ENCODE peak calls at places on chromosomes 3 and 15, in six cellular contexts. K is transverse colon, Y is adrenal gland, Q is tibial nerve, M is suprapubic skin, H is A549. W is an unnamed sample. For H3K4me1, the result is how much of the 10 kb centered on the place peaks cover.

GRCh38 chr15:62390793-62391543 is 225.9 kb upstream of the C2CD4B start:
- DNase-seq in K (peak), Y (peak), Q (no peak), M (peak), H (peak), W (peak)

GRCh38 chr3:151330899-151331298 is 1.6 kb upstream of the P2RY13 start:
- DNase-seq in K (no peak), Y (no peak), Q (no peak), M (no peak), H (no peak), W (no peak)

GRCh38 chr3:114880078-114880477 is 267.0 kb downstream of the ZBTB20 start:
- DNase-seq in K (no peak), Y (no peak), Q (no peak), M (no peak), H (peak), W (no peak)

GRCh38 chr3:32401541-32402052 is 9.9 kb downstream of the CMTM7 start:
- DNase-seq in K (peak), Y (peak), Q (peak), M (peak), H (peak), W (peak)

GRCh38 chr3:188220988-188221818 is 67.2 kb downstream of the LPP start:
- DNase-seq in K (peak), Y (no peak), Q (peak), M (peak), H (no peak), W (no peak)

GRCh38 chr15:77821188-77821958 is 188.7 kb upstream of the LINGO1 start:
- DNase-seq in K (peak), Y (peak), Q (peak), M (no peak), H (peak), W (peak)

GRCh38 chr3:135192929-135193328 is 397.9 kb downstream of the EPHB1 start:
- DNase-seq in K (no peak), Y (no peak), Q (no peak), M (no peak), H (no peak), W (no peak)

GRCh38 chr3:115074502-115074901 is 72.6 kb downstream of the ZBTB20 start:
- DNase-seq in K (no peak), Y (no peak), Q (no peak), M (no peak), H (no peak), W (no peak)

GRCh38 chr15:73002509-73002908 is 49.8 kb upstream of the NEO1 start:
- DNase-seq in K (no peak), Y (no peak), Q (no peak), M (no peak), H (no peak), W (no peak)

GRCh38 chr3:198079771-198080520 is 119.9 kb downstream of the LMLN start:
- DNase-seq in K (peak), Y (no peak), Q (no peak), M (no peak), H (peak), W (peak)

GRCh38 chr15:57552678-57553334 is 38.9 kb upstream of the MYZAP start:
- DNase-seq in K (no peak), Y (no peak), Q (no peak), M (no peak), H (no peak), W (no peak)

GRCh38 chr15:85151861-85152260 is 170.2 kb downstream of the PDE8A start:
- DNase-seq in K (no peak), Y (no peak), Q (no peak), M (no peak), H (no peak), W (no peak)

GRCh38 chr3:126349611-126350501 is 7.4 kb downstream of the KLF15 start:
- DNase-seq in K (peak), Y (peak), Q (peak), M (peak), H (no peak), W (no peak)

GRCh38 chr3:111321786-111322185 is 220.2 kb upstream of the CD96 start:
- DNase-seq in K (no peak), Y (no peak), Q (no peak), M (no peak), H (no peak), W (no peak)

GRCh38 chr3:187989458-187990153 is 164.4 kb upstream of the LPP start:
- DNase-seq in K (no peak), Y (no peak), Q (no peak), M (no peak), H (no peak), W (no peak)

GRCh38 chr3:147360936-147361670 is 45.2 kb downstream of the ZIC4 start:
- DNase-seq in K (no peak), Y (no peak), Q (no peak), M (no peak), H (no peak), W (no peak)

GRCh38 chr15:67433495-67434099 is 87.3 kb upstream of the C15orf61 start:
- DNase-seq in K (peak), Y (peak), Q (peak), M (no peak), H (peak), W (no peak)

GRCh38 chr3:171944109-171945016 is 95.0 kb upstream of the FNDC3B start:
- DNase-seq in K (no peak), Y (no peak), Q (no peak), M (no peak), H (no peak), W (no peak)

DNA sequence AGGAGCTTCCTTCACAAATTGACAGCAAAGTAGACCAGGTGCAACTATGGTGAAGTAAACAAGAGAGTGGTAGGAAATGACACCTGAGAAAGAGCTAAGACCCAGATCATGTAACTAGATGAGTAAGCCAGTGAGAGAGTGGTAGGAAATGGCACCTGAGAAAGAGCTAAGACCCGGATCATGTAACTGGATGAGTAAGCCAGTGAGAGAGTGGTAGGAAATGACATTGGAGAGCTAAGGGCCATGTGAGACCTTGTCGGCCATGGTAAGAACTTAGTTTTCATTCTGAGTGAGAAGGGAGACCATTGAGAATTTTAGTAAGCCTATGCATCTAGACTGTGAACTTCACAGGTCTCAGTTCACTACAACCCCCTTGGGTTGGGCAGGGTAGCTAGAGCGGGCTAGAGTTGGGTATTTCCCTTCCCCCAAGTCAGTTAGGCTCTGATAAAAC is 5.4 kb upstream of the SENP7 start:
- DNase-seq in K (no peak), Y (no peak), Q (no peak), M (no peak), H (peak), W (no peak)
- H3K4me1 ChIP-seq in K (under half), Y (under half), Q (under half), M (under half), H (under half), W (under half)

GRCh38 chr15:99249270-99249817 is at the start of gene TTC23:
- DNase-seq in K (peak), Y (peak), Q (no peak), M (no peak), H (peak), W (no peak)
- TF ChIP-seq POLR2A in K (no peak), Y (peak), Q (peak), M (no peak), H (no peak), W (no peak)

GRCh38 chr15:60731583-60732130 is 252.7 kb upstream of the ICE2 start:
- DNase-seq in K (no peak), Y (no peak), Q (no peak), M (no peak), H (no peak), W (no peak)
- H3K4me1 ChIP-seq in K (under half), Y (under half), Q (under half), M (under half), H (under half), W (under half)

GRCh38 chr3:94587291-94587690 is 524.4 kb downstream of the NSUN3 start:
- DNase-seq in K (no peak), Y (no peak), Q (no peak), M (no peak), H (no peak), W (no peak)
- TF ChIP-seq POLR2A in K (no peak), Y (no peak), Q (no peak), M (no peak), H (no peak), W (no peak)